ENCODE peak calls at places on chromosome 19, in eight cellular contexts. Q, W, V, E, I, Z, U and K are unnamed samples.

GRCh38 chr19:50414850-50415660 is 3.7 kb upstream of the SPIB start:
- DNase-seq in I (peak; percentile 12), Q (peak; percentile 82), V (peak; percentile 15), Z (peak; percentile 69), E (peak; percentile 89), U (peak; percentile 94), W (peak; percentile 59), K (peak; percentile 69)

GRCh38 chr19:55082023-55082851 is 6.6 kb downstream of the EPS8L1 start:
- DNase-seq in Q (no peak), I (no peak), U (no peak), W (peak; percentile 49), E (no peak), V (no peak), Z (peak; percentile 54), K (peak; percentile 57)

GRCh38 chr19:30425885-30426838 is 54.0 kb downstream of the ZNF536 start:
- DNase-seq in W (no peak), Q (no peak), U (no peak), V (no peak), I (no peak), Z (no peak), E (no peak), K (no peak)

GRCh38 chr19:6032827-6033226 is 54.9 kb upstream of the RANBP3 start:
- DNase-seq in I (no peak), W (no peak), U (no peak), V (no peak), Q (no peak), E (no peak), Z (no peak), K (no peak)

GRCh38 chr19:15283141-15283885 is 49.0 kb downstream of the BRD4 start:
- DNase-seq in Z (peak; percentile 69), I (peak; percentile 73), V (peak; percentile 40), E (no peak), Q (peak; percentile 19), U (no peak), W (peak; percentile 95), K (peak; percentile 71)

GRCh38 chr19:19026299-19026971 is 6.9 kb downstream of the SUGP2 start:
- DNase-seq in E (no peak), V (no peak), W (peak; percentile 31), I (no peak), Q (peak; percentile 21), Z (no peak), U (no peak), K (peak; percentile 33)

GRCh38 chr19:58261600-58261967 is 17.2 kb upstream of the ZNF8 start:
- DNase-seq in Z (peak; percentile 27), U (no peak), I (no peak), E (no peak), W (no peak), V (no peak), Q (no peak), K (no peak)

GRCh38 chr19:38978315-38978689 is 2.8 kb upstream of the FBXO17 start:
- DNase-seq in Z (no peak), U (no peak), W (no peak), V (no peak), Q (no peak), E (no peak), I (no peak), K (no peak)

GRCh38 chr19:45460807-45461347 is 6.9 kb upstream of the FOSB start:
- DNase-seq in Z (no peak), E (no peak), Q (no peak), I (no peak), V (no peak), W (no peak), U (no peak), K (no peak)

GRCh38 chr19:29014857-29015436 is 198.0 kb downstream of the UQCRFS1 start:
- DNase-seq in Q (no peak), I (no peak), Z (no peak), E (no peak), V (no peak), W (no peak), U (no peak), K (no peak)

GRCh38 chr19:37999309-38000213 is 92.6 kb downstream of the SIPA1L3 start:
- DNase-seq in V (peak; percentile 86), Q (no peak), Z (peak; percentile 99), U (no peak), W (peak; percentile 97), I (peak; percentile 99), E (no peak), K (peak; percentile 98)

GRCh38 chr19:14446336-14447036 is 13.4 kb downstream of the PKN1 start:
- DNase-seq in Q (no peak), I (no peak), U (no peak), W (no peak), Z (no peak), V (no peak), E (no peak), K (no peak)

GRCh38 chr19:3507371-3508120 is 1.4 kb downstream of the FZR1 start:
- DNase-seq in V (no peak), I (no peak), U (no peak), Z (peak; percentile 10), Q (peak; percentile 28), W (peak; percentile 5), E (no peak), K (no peak)
- TF ChIP-seq CTCF in V (no peak), I (no peak), U (no peak), Z (no peak), Q (no peak), W (no peak), E (no peak), K (no peak)

DNA sequence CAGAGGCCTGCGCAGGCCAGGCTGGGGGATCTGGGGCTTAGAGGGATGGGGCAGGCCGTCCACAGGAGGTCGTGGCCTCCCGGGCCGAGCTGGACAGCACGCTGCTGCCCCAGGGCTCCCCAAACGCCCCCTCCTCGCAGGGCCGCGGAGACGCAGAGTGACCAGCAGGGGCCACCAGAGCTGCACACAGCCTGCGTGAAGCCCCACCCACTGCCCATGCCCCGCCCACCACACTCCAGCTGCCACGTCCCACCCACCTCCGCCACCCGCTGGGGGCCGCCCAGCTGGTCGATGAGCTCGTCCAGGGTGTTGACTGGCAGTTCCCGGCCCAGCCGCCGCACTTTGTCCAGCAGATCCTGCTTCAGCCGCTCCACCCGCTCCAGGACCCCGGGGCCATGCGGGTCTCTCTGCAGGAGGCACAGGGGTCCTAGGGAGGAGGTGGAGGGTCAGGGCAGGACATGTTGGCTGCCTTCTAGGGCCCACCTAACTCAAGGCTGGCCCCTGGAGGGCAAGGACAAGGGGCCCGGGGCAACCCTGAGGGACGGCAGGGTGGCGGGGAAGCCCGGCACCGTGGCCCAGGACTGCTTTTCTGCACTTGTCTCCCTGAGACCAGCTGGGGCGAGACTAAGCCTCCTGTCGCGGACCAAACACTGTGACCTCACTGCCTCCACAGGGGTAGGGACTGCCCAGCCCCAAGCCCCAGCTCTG is 9.6 kb downstream of the GPX4 start:
- DNase-seq in Q (peak; percentile 97), Z (peak; percentile 93), I (peak; percentile 77), U (peak; percentile 97), E (peak; percentile 95), V (peak; percentile 63), W (peak; percentile 95), K (peak; percentile 93)
- TF ChIP-seq CTCF in Q (peak; percentile 73), Z (peak; percentile 77), I (peak; percentile 38), U (peak; percentile 79), E (peak; percentile 94), V (peak; percentile 73), W (peak; percentile 75), K (peak; percentile 61)

DNA sequence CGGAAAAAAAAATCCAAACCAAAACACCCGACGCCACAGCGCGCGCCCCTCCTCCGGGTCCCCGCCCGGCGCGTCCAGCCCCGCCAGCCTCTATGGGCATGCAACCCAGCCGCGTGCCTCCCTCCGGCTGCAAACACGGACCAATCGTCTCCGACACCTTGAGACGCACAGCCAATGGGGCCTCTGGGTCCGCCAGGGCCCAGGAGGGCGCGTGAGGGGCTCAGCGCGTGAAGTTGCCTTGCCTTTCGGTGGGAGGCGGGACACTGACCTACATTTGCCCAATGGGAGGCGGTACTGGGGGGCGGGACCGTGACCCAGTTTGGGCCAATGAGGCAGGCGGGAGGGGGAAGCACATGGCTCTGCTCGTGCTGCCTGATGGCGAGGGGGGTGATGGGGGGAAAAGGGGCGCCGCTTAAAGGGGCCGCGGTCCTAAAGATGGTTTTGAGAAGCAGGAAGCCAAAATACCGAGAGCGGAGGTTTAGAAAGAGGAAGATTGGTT is 319 bp upstream of the DBP start:
- DNase-seq in U (peak; percentile 95), Q (peak; percentile 99), V (peak; percentile 97), Z (peak; percentile 96), I (peak; percentile 97), W (peak; percentile 100), E (peak; percentile 92), K (peak; percentile 93)
- TF ChIP-seq CTCF in U (no peak), Q (no peak), V (no peak), Z (no peak), I (no peak), W (no peak), E (no peak), K (no peak)

GRCh38 chr19:3586124-3586626 is 897 bp downstream of the GIPC3 start:
- DNase-seq in U (no peak), Q (peak; percentile 42), Z (no peak), W (no peak), E (peak; percentile 44), I (no peak), V (no peak), K (no peak)
- TF ChIP-seq CTCF in U (no peak), Q (peak; percentile 51), Z (peak; percentile 49), W (peak; percentile 63), E (peak; percentile 62), I (peak; percentile 29), V (peak; percentile 58), K (peak; percentile 33)

GRCh38 chr19:41930926-41931592 is 2.8 kb upstream of the ERFL start:
- DNase-seq in Q (no peak), I (no peak), W (no peak), E (no peak), V (no peak), U (no peak), Z (no peak), K (no peak)
- TF ChIP-seq CTCF in Q (peak; percentile 53), I (peak; percentile 33), W (peak; percentile 41), E (peak; percentile 50), V (peak; percentile 40), U (no peak), Z (peak; percentile 46), K (peak; percentile 33)